ENCODE peak calls at places on chromosomes 4 and X, in five cellular contexts. G, V, B, E and F are unnamed samples.

GRCh38 chr4:71290074-71290473 is 48.7 kb upstream of the SLC4A4 start:
- DNase-seq in G (no peak), V (no peak), B (no peak), E (no peak), F (no peak)

GRCh38 chr4:167964766-167965373 is 127.5 kb upstream of the ANXA10 start:
- DNase-seq in G (no peak), V (no peak), B (no peak), E (no peak), F (no peak)

GRCh38 chr4:16205298-16206164 is 20.7 kb downstream of the TAPT1 start:
- DNase-seq in G (peak; percentile 31), V (peak; percentile 48), B (peak; percentile 6), E (peak; percentile 60), F (no peak)

GRCh38 chr4:161883157-161883556 is 280.6 kb downstream of the FSTL5 start:
- DNase-seq in G (no peak), V (no peak), B (no peak), E (no peak), F (no peak)

GRCh38 chrX:20527458-20528099 is 260.9 kb upstream of the RPS6KA3 start:
- DNase-seq in G (peak; percentile 21), V (peak; percentile 26), B (peak; percentile 38), E (peak; percentile 41), F (no peak)

GRCh38 chr4:19936471-19936870 is 315.2 kb upstream of the SLIT2 start:
- DNase-seq in G (no peak), V (no peak), B (no peak), E (peak; percentile 11), F (no peak)

GRCh38 chrX:71543316-71543715 is 10.4 kb downstream of the OGT start:
- DNase-seq in G (no peak), V (no peak), B (peak; percentile 29), E (no peak), F (no peak)

GRCh38 chr4:150411527-150411926 is 170.4 kb upstream of the MAB21L2 start:
- DNase-seq in G (no peak), V (peak; percentile 60), B (no peak), E (no peak), F (no peak)

GRCh38 chrX:153488231-153488914 is 6.4 kb upstream of the BGN start:
- DNase-seq in G (peak; percentile 48), V (no peak), B (no peak), E (no peak), F (no peak)

GRCh38 chr4:75107703-75108612 is 175.0 kb downstream of the PARM1 start:
- DNase-seq in G (no peak), V (no peak), B (no peak), E (no peak), F (no peak)

GRCh38 chr4:111475001-111475400 is 670.3 kb upstream of the FAM241A start:
- DNase-seq in G (peak; percentile 17), V (peak; percentile 1), B (peak; percentile 26), E (peak; percentile 6), F (peak; percentile 67)

GRCh38 chr4:110970642-110971041 is 347.8 kb upstream of the PITX2 start:
- DNase-seq in G (peak; percentile 49), V (no peak), B (peak; percentile 51), E (peak; percentile 69), F (peak; percentile 79)

GRCh38 chr4:114358901-114359300 is 239.7 kb upstream of the UGT8 start:
- DNase-seq in G (no peak), V (no peak), B (no peak), E (no peak), F (no peak)

GRCh38 chr4:98794565-98795205 is 134.2 kb downstream of the EIF4E start:
- DNase-seq in G (no peak), V (no peak), B (no peak), E (peak; percentile 22), F (no peak)

GRCh38 chr4:186685744-186686143 is 37.9 kb downstream of the FAT1 start:
- DNase-seq in G (peak; percentile 95), V (no peak), B (peak; percentile 73), E (no peak), F (no peak)

GRCh38 chrX:46611658-46612362 is 38.2 kb downstream of the CHST7 start:
- DNase-seq in G (no peak), V (no peak), B (no peak), E (no peak), F (no peak)

GRCh38 chr4:140238353-140239041 is 84.5 kb upstream of the MAML3 start:
- DNase-seq in G (no peak), V (peak; percentile 82), B (no peak), E (peak; percentile 58), F (peak; percentile 49)

GRCh38 chr4:186067757-186068385 is 1.1 kb upstream of the TLR3 start:
- DNase-seq in G (peak; percentile 67), V (peak; percentile 31), B (peak; percentile 70), E (peak; percentile 61), F (peak; percentile 30)

GRCh38 chrX:11458175-11458574 is 165.0 kb downstream of the AMELX start:
- DNase-seq in G (no peak), V (no peak), B (no peak), E (no peak), F (no peak)

GRCh38 chr4:154982187-154983047 is 201.3 kb downstream of the RBM46 start:
- DNase-seq in G (peak; percentile 32), V (peak; percentile 58), B (peak; percentile 43), E (peak; percentile 48), F (peak; percentile 78)

DNA sequence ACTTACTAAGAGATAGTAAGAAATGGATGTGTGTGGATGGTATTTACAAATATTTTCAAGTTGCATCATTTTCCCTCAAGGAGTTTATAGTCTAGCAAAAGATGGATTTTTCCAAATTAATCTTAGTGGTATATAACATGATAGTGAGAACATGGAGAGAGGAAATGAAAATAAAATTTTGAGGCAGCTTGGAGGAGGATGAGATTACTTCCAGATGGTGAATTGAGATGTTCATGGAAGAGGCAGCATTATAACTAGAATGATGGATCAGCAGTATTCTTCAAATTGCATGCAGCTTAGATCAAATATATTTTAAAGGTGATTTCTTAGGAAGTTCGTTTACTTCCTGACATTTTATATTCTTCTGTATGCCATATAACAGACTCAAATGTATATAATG is 439.3 kb downstream of the SPRY1 start:
- DNase-seq in G (no peak), V (no peak), B (no peak), E (no peak), F (no peak)
- TF ChIP-seq CTCF in G (no peak), V (no peak), B (no peak), E (no peak), F (no peak)

GRCh38 chr4:173057906-173058305 is 110.7 kb upstream of the GALNT7 start:
- DNase-seq in G (no peak), V (no peak), B (no peak), E (no peak), F (no peak)
- TF ChIP-seq MAX in G (no peak), V (no peak), B (no peak), E (no peak), F (no peak)

GRCh38 chr4:23455482-23455881 is 434.4 kb downstream of the PPARGC1A start:
- DNase-seq in G (peak; percentile 1), V (no peak), B (peak; percentile 3), E (peak; percentile 23), F (peak; percentile 24)
- TF ChIP-seq CTCF in G (peak; percentile 45), V (no peak), B (no peak), E (peak; percentile 21), F (no peak)

GRCh38 chr4:181874582-181874981 is 368.6 kb upstream of the TENM3 start:
- DNase-seq in G (no peak), V (no peak), B (no peak), E (no peak), F (no peak)

DNA sequence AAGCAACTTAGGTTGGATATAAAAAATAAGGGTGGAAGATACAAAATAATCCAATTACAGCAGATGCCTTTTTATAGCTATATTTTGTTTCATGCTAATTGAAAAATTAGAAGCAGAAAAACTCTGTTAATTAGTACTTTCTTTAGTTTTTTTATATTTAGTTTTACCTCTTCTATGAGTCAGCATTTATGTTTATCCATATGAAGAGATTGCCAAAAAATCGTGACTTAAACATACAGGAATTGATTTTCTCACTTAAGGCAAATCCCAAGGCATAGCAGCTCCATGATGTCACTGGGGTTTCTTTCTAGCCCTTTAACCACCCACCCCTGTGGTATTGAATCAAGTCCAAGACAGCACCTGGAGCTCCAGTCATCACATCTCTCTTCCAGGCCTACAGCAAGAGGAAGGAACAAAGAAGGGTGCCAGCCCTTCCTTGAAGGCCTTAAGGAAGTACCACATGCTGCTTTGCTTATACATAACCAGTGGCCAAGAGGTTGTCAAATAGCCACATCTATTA is 365.8 kb upstream of the TENM3 start:
- DNase-seq in G (no peak), V (no peak), B (no peak), E (no peak), F (no peak)
- TF ChIP-seq MAX in G (no peak), V (no peak), B (no peak), E (no peak), F (no peak)

DNA sequence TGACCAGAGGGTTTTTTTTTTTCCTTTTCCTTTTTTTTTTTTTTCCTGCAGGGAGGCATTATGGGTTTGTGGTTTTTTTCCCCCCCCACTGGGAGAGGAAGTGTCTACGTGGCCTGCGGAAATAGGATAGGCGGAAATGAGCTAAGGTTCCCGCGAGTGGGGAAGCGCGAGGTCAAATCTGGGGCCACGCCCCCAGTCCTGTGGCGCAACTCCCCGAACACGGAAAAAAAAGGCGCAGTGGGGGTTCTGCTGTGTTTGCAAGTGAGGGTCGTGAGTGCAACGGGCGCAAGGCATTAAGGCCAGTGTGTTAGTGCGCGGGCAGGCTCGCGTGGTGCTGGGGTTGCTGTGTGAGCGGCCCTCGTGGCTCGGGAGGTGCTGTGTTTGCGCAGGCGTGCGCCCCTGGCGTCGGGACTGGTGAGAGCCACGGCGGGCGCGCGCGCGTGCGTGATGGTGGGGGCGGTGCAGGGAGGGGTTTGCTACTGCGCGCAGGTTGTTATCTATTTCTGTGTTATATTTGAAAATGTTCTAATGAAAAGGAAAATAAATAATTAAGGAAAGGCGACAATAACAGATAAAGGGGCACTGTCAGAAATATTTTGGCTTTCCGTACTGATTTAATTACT is 685 bp upstream of the MORF4L2 start:
- DNase-seq in G (no peak), V (peak; percentile 64), B (peak; percentile 86), E (peak; percentile 83), F (peak; percentile 60)
- TF ChIP-seq CTCF in G (peak; percentile 63), V (peak; percentile 39), B (no peak), E (peak; percentile 14), F (no peak)

DNA sequence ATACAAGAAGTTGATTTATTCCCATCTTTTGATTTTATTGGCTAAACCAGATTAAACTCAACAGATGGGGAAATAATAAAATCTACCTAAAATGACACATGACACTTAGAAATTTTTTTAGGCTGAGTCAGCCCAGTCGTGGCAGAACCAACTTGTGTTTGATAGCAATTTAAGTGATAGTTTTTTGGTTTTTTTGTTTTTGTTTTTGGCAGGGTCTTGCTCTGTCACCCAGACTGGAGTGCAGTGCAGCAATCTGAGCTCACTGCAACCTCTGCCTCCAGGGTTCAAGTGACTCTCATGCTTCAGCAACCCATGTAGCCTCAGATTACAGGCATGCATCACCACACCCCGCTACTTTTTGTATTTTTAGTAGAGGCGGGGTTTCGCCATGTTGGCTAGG is 370.3 kb upstream of the NOCT start:
- DNase-seq in G (no peak), V (no peak), B (no peak), E (no peak), F (no peak)
- TF ChIP-seq MAX in G (no peak), V (no peak), B (no peak), E (no peak), F (no peak)

GRCh38 chr4:176660561-176660960 is 132.2 kb downstream of the VEGFC start:
- DNase-seq in G (no peak), V (no peak), B (peak; percentile 42), E (no peak), F (peak; percentile 20)
- TF ChIP-seq CTCF in G (no peak), V (peak; percentile 41), B (no peak), E (no peak), F (no peak)